ENCODE peak calls at places on chromosomes 5 and 9, in ten cellular contexts. Z, H, S, B, D, Q, P, O, U and V are unnamed samples.

GRCh38 chr5:135185461-135186075 is 151.5 kb upstream of the PITX1 start:
- DNase-seq in P (no peak), O (no peak), Q (no peak), U (peak), H (no peak), D (no peak), B (no peak), Z (no peak), S (no peak), V (no peak)

GRCh38 chr9:8179381-8180053 is 379.9 kb upstream of the DMAC1 start:
- DNase-seq in P (no peak), D (no peak), H (no peak), Z (no peak), Q (no peak), U (no peak), S (no peak), B (no peak), O (no peak), V (no peak)

GRCh38 chr5:179160584-179160983 is 100.4 kb downstream of the ZNF354C start:
- DNase-seq in Z (no peak), B (no peak), U (no peak), P (peak), O (no peak), H (no peak), S (no peak), D (no peak), Q (no peak), V (peak)

GRCh38 chr5:125357660-125358059 is 611.2 kb upstream of the ZNF608 start:
- DNase-seq in H (no peak), Q (no peak), U (no peak), Z (no peak), O (no peak), B (no peak), D (no peak), P (no peak), S (no peak), V (no peak)

GRCh38 chr9:97412628-97413382 is 909 bp downstream of the TDRD7 start:
- DNase-seq in P (no peak), D (no peak), H (peak), Q (no peak), O (peak), Z (peak), S (no peak), B (no peak), U (peak), V (peak)

GRCh38 chr5:115098041-115098702 is 71.5 kb downstream of the TRIM36 start:
- DNase-seq in O (peak), S (no peak), Z (peak), Q (peak), U (peak), P (no peak), D (no peak), B (no peak), H (no peak), V (no peak)

GRCh38 chr5:97488126-97488668 is 305.1 kb upstream of the RIOK2 start:
- DNase-seq in Z (no peak), H (no peak), S (no peak), Q (no peak), P (no peak), D (no peak), B (no peak), U (no peak), O (no peak), V (no peak)

GRCh38 chr9:99860266-99860665 is 38.6 kb downstream of the NR4A3 start:
- DNase-seq in Q (no peak), S (no peak), O (no peak), B (no peak), P (no peak), H (no peak), U (no peak), D (no peak), Z (no peak), V (no peak)

GRCh38 chr9:99109522-99109921 is 4.6 kb downstream of the TGFBR1 start:
- DNase-seq in Q (no peak), B (no peak), P (no peak), O (no peak), U (no peak), S (no peak), H (no peak), D (no peak), Z (no peak), V (no peak)

GRCh38 chr9:31776471-31776870 is 608.0 kb upstream of the ACO1 start:
- DNase-seq in S (no peak), H (peak), P (no peak), Z (peak), O (no peak), Q (no peak), B (peak), U (peak), D (no peak), V (no peak)

GRCh38 chr5:59765446-59765845 is 128.1 kb downstream of the PDE4D start:
- DNase-seq in S (no peak), Z (no peak), O (no peak), Q (no peak), H (no peak), P (no peak), B (no peak), D (no peak), U (no peak), V (no peak)
- TF ChIP-seq POLR2A in S (no peak), Z (no peak), O (no peak), Q (no peak), H (no peak), P (no peak), B (no peak), D (no peak), U (no peak), V (no peak)

DNA sequence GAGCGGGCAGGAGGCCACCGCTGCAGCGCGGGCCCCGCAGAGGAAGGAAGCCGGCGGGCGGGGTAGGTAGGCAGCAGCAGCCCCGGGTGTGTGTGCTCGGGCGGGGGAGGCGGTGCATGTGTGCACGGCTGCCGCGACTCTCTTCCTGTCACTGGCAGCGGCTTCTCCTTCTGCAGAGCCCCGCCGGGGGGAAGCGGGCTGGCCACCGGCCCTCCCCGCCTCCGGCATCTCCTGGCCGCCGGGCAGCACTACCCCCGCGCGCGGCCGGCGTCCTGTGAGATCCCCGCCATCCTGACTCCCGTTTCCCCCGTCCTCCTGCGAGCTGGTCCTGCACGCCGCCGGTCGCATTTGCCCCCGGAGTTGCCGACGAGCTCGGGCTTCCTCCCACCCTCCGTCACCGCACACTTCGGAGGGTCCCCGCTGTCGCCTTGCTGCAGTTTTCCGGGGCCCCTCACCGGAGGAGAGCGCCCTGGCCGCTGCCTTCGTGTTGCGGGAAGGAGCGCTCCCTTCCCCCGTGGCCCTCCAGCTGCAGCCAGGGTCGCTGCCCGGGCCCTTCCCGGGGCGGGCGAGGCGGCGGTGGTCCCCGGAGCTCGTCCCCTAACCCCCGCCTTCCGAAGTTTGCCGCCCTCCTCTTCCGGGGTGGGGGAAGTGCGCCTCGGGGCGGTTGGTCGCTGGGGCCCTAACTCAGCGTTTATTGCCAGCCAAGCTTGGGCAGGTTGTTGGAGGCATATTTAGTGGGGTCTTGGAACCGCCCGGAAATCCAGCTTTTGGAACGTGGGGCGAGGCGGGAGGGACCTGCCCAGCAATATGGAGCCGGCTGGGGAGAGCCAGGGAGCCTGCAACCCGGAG is 556 bp downstream of the PIK3R1 start:
- DNase-seq in S (peak), D (no peak), Q (no peak), U (peak), P (peak), B (peak), Z (no peak), O (peak), H (peak), V (peak)
- TF ChIP-seq POLR2A in S (no peak), D (no peak), Q (no peak), U (no peak), P (no peak), B (no peak), Z (peak), O (peak), H (no peak), V (peak)

DNA sequence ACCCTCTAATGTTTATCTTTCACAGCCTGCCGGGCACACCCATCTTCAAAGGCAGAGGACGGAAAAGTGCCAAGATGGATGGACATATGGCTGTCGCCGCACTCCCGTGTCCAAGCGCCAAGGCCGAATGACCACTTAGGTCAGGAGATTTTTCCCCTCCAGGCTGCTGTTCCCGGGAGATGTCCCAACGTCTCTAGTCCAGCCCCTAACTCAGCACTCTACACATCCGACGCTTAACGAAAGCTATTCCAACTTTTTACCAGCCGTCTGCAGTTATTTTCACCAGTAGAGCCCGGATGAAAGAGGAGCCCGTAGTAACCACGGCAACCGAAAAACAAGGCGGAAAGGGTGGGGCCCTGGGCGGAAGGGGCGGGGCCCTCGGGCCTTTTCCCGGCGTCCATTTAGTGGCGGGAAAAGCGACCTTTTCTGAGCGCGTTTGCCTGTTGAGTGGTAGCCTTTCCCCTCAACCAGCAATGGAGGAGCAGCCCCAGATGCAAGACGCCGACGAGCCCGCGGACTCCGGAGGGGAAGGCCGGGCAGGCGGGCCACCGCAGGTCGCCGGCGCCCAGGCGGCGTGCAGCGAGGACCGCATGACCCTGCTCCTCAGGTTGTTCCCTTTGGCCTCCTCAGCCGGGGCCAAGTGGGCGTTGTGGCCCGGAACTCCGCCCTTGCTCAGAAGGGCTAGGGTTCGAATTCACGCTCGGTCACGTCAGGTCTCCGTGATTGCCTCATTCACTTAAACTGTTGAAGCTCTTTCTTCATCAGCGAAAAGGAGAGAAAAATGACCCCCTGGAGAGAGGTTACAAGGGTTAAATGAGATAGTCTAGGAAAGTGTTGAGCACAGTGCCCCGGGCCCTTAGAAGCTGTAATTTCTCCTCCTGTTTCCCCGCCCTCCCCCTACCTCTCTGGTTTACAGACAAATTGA is at the start of gene CENPH:
- DNase-seq in D (peak), S (peak), H (peak), P (peak), Q (peak), O (peak), U (peak), B (peak), Z (peak), V (peak)
- TF ChIP-seq POLR2A in D (peak), S (no peak), H (no peak), P (no peak), Q (peak), O (peak), U (no peak), B (no peak), Z (peak), V (peak)

GRCh38 chr9:3525836-3526165 is at the start of gene RFX3:
- DNase-seq in U (peak), H (peak), D (peak), S (peak), B (peak), Q (peak), P (peak), O (peak), Z (peak), V (peak)

GRCh38 chr9:3526903-3527652 is 1.3 kb upstream of the RFX3 start:
- DNase-seq in U (peak), O (peak), D (no peak), Q (peak), H (peak), S (no peak), B (no peak), Z (peak), P (no peak), V (no peak)

GRCh38 chr9:3528466-3528865 is 2.7 kb upstream of the RFX3 start:
- DNase-seq in H (no peak), U (no peak), Q (no peak), D (no peak), O (no peak), P (no peak), B (no peak), S (no peak), Z (no peak), V (no peak)

GRCh38 chr9:3526166-3526902 is 533 bp upstream of the RFX3 start:
- DNase-seq in S (peak), Q (peak), Z (peak), D (no peak), P (peak), H (peak), B (peak), O (peak), U (peak), V (peak)

DNA sequence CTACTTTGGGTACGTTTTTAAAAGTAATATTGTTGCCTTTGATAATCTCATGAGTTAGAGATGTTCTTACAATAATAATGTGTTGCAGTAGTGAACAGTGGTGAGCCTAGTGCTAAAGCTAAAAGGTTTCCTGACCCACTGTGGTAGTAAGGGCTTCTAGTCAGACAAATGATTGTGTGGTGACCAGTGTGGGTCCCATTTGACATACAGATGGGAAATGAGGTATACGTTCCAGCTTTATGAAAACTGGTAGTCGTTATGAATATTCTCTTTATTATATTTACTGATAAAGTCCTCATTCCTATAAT is 1.8 kb upstream of the RFX3 start:
- DNase-seq in D (no peak), Z (no peak), B (no peak), H (no peak), Q (no peak), P (no peak), S (no peak), U (no peak), O (no peak), V (no peak)
- TF ChIP-seq POLR2A in D (no peak), Z (no peak), B (no peak), H (no peak), Q (no peak), P (no peak), S (no peak), U (no peak), O (no peak), V (no peak)